ENCODE peak calls at places on chromosomes 4 and X, in five cellular contexts. O, T, P, N and F are unnamed samples.

GRCh38 chrX:46710425-46710824 is 48.5 kb downstream of the SLC9A7 start:
- DNase-seq in O (no peak), T (no peak), P (no peak), N (no peak), F (no peak)

GRCh38 chr4:140877781-140878180 is 121.6 kb upstream of the TBC1D9 start:
- DNase-seq in O (no peak), T (no peak), P (no peak), N (no peak), F (no peak)

GRCh38 chrX:47184486-47184885 is 9.1 kb upstream of the UBA1 start:
- DNase-seq in O (no peak), T (no peak), P (no peak), N (no peak), F (no peak)

GRCh38 chr4:183987987-183988392 is 82.9 kb downstream of the STOX2 start:
- DNase-seq in O (peak; percentile 54), T (no peak), P (peak; percentile 77), N (peak; percentile 18), F (no peak)

GRCh38 chr4:185394568-185395254 is 1.0 kb downstream of the LRP2BP start:
- DNase-seq in O (no peak), T (no peak), P (no peak), N (peak; percentile 44), F (no peak)

GRCh38 chr4:169293343-169294176 is 22.8 kb upstream of the SH3RF1 start:
- DNase-seq in O (no peak), T (peak; percentile 49), P (no peak), N (no peak), F (no peak)

GRCh38 chr4:153447175-153447887 is 18.8 kb upstream of the TMEM131L start:
- DNase-seq in O (no peak), T (no peak), P (peak; percentile 33), N (peak; percentile 46), F (no peak)

GRCh38 chr4:14078311-14078710 is 450.8 kb upstream of the BOD1L1 start:
- DNase-seq in O (no peak), T (no peak), P (no peak), N (no peak), F (no peak)

GRCh38 chrX:114268643-114269042 is 315.2 kb upstream of the HTR2C start:
- DNase-seq in O (no peak), T (no peak), P (no peak), N (no peak), F (no peak)

GRCh38 chrX:132292753-132293152 is 73.5 kb upstream of the RAP2C start:
- DNase-seq in O (peak; percentile 54), T (peak; percentile 37), P (peak; percentile 67), N (peak; percentile 26), F (peak; percentile 69)

GRCh38 chrX:13763489-13763888 is 28.9 kb downstream of the OFD1 start:
- DNase-seq in O (no peak), T (no peak), P (no peak), N (no peak), F (no peak)

GRCh38 chr4:177448850-177449249 is 6.6 kb upstream of the AGA start:
- DNase-seq in O (no peak), T (no peak), P (no peak), N (peak; percentile 38), F (no peak)

GRCh38 chr4:19130836-19131235 is 1109.3 kb upstream of the LCORL start:
- DNase-seq in O (no peak), T (no peak), P (peak; percentile 4), N (peak; percentile 47), F (no peak)

GRCh38 chr4:143352052-143352451 is 15.4 kb downstream of the GAB1 start:
- DNase-seq in O (peak; percentile 63), T (no peak), P (no peak), N (no peak), F (no peak)

GRCh38 chrX:56813318-56813837 is 84.3 kb downstream of the NBDY start:
- DNase-seq in O (no peak), T (no peak), P (no peak), N (peak; percentile 26), F (no peak)

GRCh38 chr4:40931238-40931637 is 181.5 kb downstream of the NSUN7 start:
- DNase-seq in O (no peak), T (no peak), P (no peak), N (no peak), F (no peak)

GRCh38 chr4:168712316-168712855 is 215.5 kb downstream of the PALLD start:
- DNase-seq in O (no peak), T (no peak), P (no peak), N (no peak), F (no peak)

GRCh38 chr4:122710434-122711308 is 21.8 kb upstream of the BBS12 start:
- DNase-seq in O (no peak), T (no peak), P (no peak), N (no peak), F (no peak)

GRCh38 chr4:100280807-100281206 is 90.5 kb upstream of the DDIT4L start:
- DNase-seq in O (no peak), T (no peak), P (no peak), N (no peak), F (no peak)

GRCh38 chrX:42229533-42229932 is 306.2 kb upstream of the CASK start:
- DNase-seq in O (no peak), T (no peak), P (no peak), N (no peak), F (no peak)

GRCh38 chr4:159101983-159102622 is 776 bp upstream of the RAPGEF2 start:
- DNase-seq in O (no peak), T (no peak), P (peak; percentile 33), N (peak; percentile 7), F (no peak)

GRCh38 chrX:11341274-11342256 is 48.4 kb downstream of the AMELX start:
- DNase-seq in O (no peak), T (peak; percentile 17), P (peak; percentile 7), N (peak; percentile 88), F (no peak)

GRCh38 chr4:20572976-20573375 is 127.3 kb upstream of the PACRGL start:
- DNase-seq in O (no peak), T (no peak), P (no peak), N (no peak), F (no peak)